ENCODE peak calls at places on chromosome 14, in seven cellular contexts. One of them, this sample, is unnamed.

GRCh38 chr14:24721772-24722171 is 87.8 kb upstream of the GZMB start:
- DNase-seq in HT-29: no peak
- DNase-seq in endothelial cell: no peak
- DNase-seq in mesothelial cell of epicardium: no peak
- DNase-seq in NCI-H1694 treated with DMSO at 0.1 percent for 48 hours: no peak
- DNase-seq in nucleus accumbens: no peak
- DNase-seq in caudate nucleus: no peak
- DNase-seq in this sample: no peak

GRCh38 chr14:32028599-32028998 is 48.5 kb upstream of the ARHGAP5 start:
- DNase-seq in HT-29: no peak
- DNase-seq in endothelial cell: no peak
- DNase-seq in mesothelial cell of epicardium: no peak
- DNase-seq in NCI-H1694 treated with DMSO at 0.1 percent for 48 hours: no peak
- DNase-seq in nucleus accumbens: no peak
- DNase-seq in caudate nucleus: no peak
- DNase-seq in this sample: no peak

GRCh38 chr14:73402579-73402978 is 55.8 kb downstream of the NUMB start:
- DNase-seq in HT-29: no peak
- DNase-seq in endothelial cell: no peak
- DNase-seq in mesothelial cell of epicardium: no peak
- DNase-seq in NCI-H1694 treated with DMSO at 0.1 percent for 48 hours: no peak
- DNase-seq in nucleus accumbens: no peak
- DNase-seq in caudate nucleus: no peak
- DNase-seq in this sample: no peak

GRCh38 chr14:23132970-23133369 is 13.9 kb upstream of the CEBPE start:
- DNase-seq in HT-29: no peak
- DNase-seq in endothelial cell: no peak
- DNase-seq in mesothelial cell of epicardium: no peak
- DNase-seq in NCI-H1694 treated with DMSO at 0.1 percent for 48 hours: no peak
- DNase-seq in nucleus accumbens: no peak
- DNase-seq in caudate nucleus: no peak
- DNase-seq in this sample: no peak

GRCh38 chr14:101928415-101928841 is 35.9 kb upstream of the DYNC1H1 start:
- DNase-seq in HT-29: no peak
- DNase-seq in endothelial cell: no peak
- DNase-seq in mesothelial cell of epicardium: no peak
- DNase-seq in NCI-H1694 treated with DMSO at 0.1 percent for 48 hours: no peak
- DNase-seq in nucleus accumbens: no peak
- DNase-seq in caudate nucleus: no peak
- DNase-seq in this sample: no peak

GRCh38 chr14:74571901-74572828 is 39.9 kb downstream of the LTBP2 start:
- DNase-seq in HT-29: no peak
- DNase-seq in endothelial cell: no peak
- DNase-seq in mesothelial cell of epicardium: peak; percentile 65
- DNase-seq in NCI-H1694 treated with DMSO at 0.1 percent for 48 hours: no peak
- DNase-seq in nucleus accumbens: peak; percentile 13
- DNase-seq in caudate nucleus: no peak
- DNase-seq in this sample: no peak

GRCh38 chr14:104342435-104343293 is 204.3 kb downstream of the KIF26A start:
- DNase-seq in HT-29: no peak
- DNase-seq in endothelial cell: no peak
- DNase-seq in mesothelial cell of epicardium: no peak
- DNase-seq in NCI-H1694 treated with DMSO at 0.1 percent for 48 hours: no peak
- DNase-seq in nucleus accumbens: no peak
- DNase-seq in caudate nucleus: no peak
- DNase-seq in this sample: no peak

GRCh38 chr14:46717211-46717610 is 65.6 kb upstream of the RPL10L start:
- DNase-seq in HT-29: no peak
- DNase-seq in endothelial cell: no peak
- DNase-seq in mesothelial cell of epicardium: no peak
- DNase-seq in NCI-H1694 treated with DMSO at 0.1 percent for 48 hours: no peak
- DNase-seq in nucleus accumbens: no peak
- DNase-seq in caudate nucleus: no peak
- DNase-seq in this sample: no peak

GRCh38 chr14:75554482-75554881 is 23.9 kb upstream of the FLVCR2 start:
- DNase-seq in HT-29: no peak
- DNase-seq in endothelial cell: no peak
- DNase-seq in mesothelial cell of epicardium: no peak
- DNase-seq in NCI-H1694 treated with DMSO at 0.1 percent for 48 hours: no peak
- DNase-seq in nucleus accumbens: no peak
- DNase-seq in caudate nucleus: no peak
- DNase-seq in this sample: no peak

GRCh38 chr14:87745507-87746118 is 247.4 kb downstream of the GALC start:
- DNase-seq in HT-29: peak; percentile 30
- DNase-seq in endothelial cell: peak; percentile 53
- DNase-seq in mesothelial cell of epicardium: no peak
- DNase-seq in NCI-H1694 treated with DMSO at 0.1 percent for 48 hours: peak; percentile 16
- DNase-seq in nucleus accumbens: no peak
- DNase-seq in caudate nucleus: no peak
- DNase-seq in this sample: no peak

GRCh38 chr14:100470523-100470897 is 116.7 kb downstream of the BEGAIN start:
- DNase-seq in HT-29: no peak
- DNase-seq in endothelial cell: no peak
- DNase-seq in mesothelial cell of epicardium: no peak
- DNase-seq in NCI-H1694 treated with DMSO at 0.1 percent for 48 hours: peak; percentile 64
- DNase-seq in nucleus accumbens: no peak
- DNase-seq in caudate nucleus: no peak
- DNase-seq in this sample: no peak

GRCh38 chr14:75989134-75989533 is 3.6 kb downstream of the IFT43 start:
- DNase-seq in HT-29: peak; percentile 60
- DNase-seq in endothelial cell: no peak
- DNase-seq in mesothelial cell of epicardium: no peak
- DNase-seq in NCI-H1694 treated with DMSO at 0.1 percent for 48 hours: no peak
- DNase-seq in nucleus accumbens: no peak
- DNase-seq in caudate nucleus: no peak
- DNase-seq in this sample: no peak

GRCh38 chr14:23078692-23079116 is 16.2 kb downstream of the ACIN1 start:
- DNase-seq in HT-29: peak; percentile 19
- DNase-seq in endothelial cell: no peak
- DNase-seq in mesothelial cell of epicardium: no peak
- DNase-seq in NCI-H1694 treated with DMSO at 0.1 percent for 48 hours: no peak
- DNase-seq in nucleus accumbens: no peak
- DNase-seq in caudate nucleus: no peak
- DNase-seq in this sample: no peak

GRCh38 chr14:96863327-96863985 is 66.3 kb downstream of the VRK1 start:
- DNase-seq in HT-29: no peak
- DNase-seq in endothelial cell: no peak
- DNase-seq in mesothelial cell of epicardium: no peak
- DNase-seq in NCI-H1694 treated with DMSO at 0.1 percent for 48 hours: no peak
- DNase-seq in nucleus accumbens: no peak
- DNase-seq in caudate nucleus: no peak
- DNase-seq in this sample: no peak

GRCh38 chr14:89237923-89238529 is 179.0 kb downstream of the FOXN3 start:
- DNase-seq in HT-29: peak; percentile 28
- DNase-seq in endothelial cell: no peak
- DNase-seq in mesothelial cell of epicardium: no peak
- DNase-seq in NCI-H1694 treated with DMSO at 0.1 percent for 48 hours: no peak
- DNase-seq in nucleus accumbens: no peak
- DNase-seq in caudate nucleus: no peak
- DNase-seq in this sample: no peak

GRCh38 chr14:91258021-91258618 is 13.6 kb upstream of the GPR68 start:
- DNase-seq in HT-29: no peak
- DNase-seq in endothelial cell: no peak
- DNase-seq in mesothelial cell of epicardium: no peak
- DNase-seq in NCI-H1694 treated with DMSO at 0.1 percent for 48 hours: no peak
- DNase-seq in nucleus accumbens: no peak
- DNase-seq in caudate nucleus: no peak
- DNase-seq in this sample: no peak

GRCh38 chr14:94381149-94382030 is 7.0 kb downstream of the SERPINA1 start:
- DNase-seq in HT-29: no peak
- DNase-seq in endothelial cell: no peak
- DNase-seq in mesothelial cell of epicardium: no peak
- DNase-seq in NCI-H1694 treated with DMSO at 0.1 percent for 48 hours: peak; percentile 87
- DNase-seq in nucleus accumbens: no peak
- DNase-seq in caudate nucleus: no peak
- DNase-seq in this sample: no peak

GRCh38 chr14:50944647-50945413 is 547 bp upstream of the PYGL start:
- DNase-seq in HT-29: peak; percentile 53
- DNase-seq in endothelial cell: peak; percentile 6
- DNase-seq in mesothelial cell of epicardium: no peak
- DNase-seq in NCI-H1694 treated with DMSO at 0.1 percent for 48 hours: peak; percentile 37
- DNase-seq in nucleus accumbens: peak; percentile 22
- DNase-seq in caudate nucleus: no peak
- DNase-seq in this sample: no peak

GRCh38 chr14:99158150-99158549 is 113.8 kb downstream of the BCL11B start:
- DNase-seq in HT-29: no peak
- DNase-seq in endothelial cell: no peak
- DNase-seq in mesothelial cell of epicardium: no peak
- DNase-seq in NCI-H1694 treated with DMSO at 0.1 percent for 48 hours: no peak
- DNase-seq in nucleus accumbens: no peak
- DNase-seq in caudate nucleus: no peak
- DNase-seq in this sample: no peak

GRCh38 chr14:61934385-61934784 is 172.2 kb downstream of the SNAPC1 start:
- DNase-seq in HT-29: no peak
- DNase-seq in endothelial cell: no peak
- DNase-seq in mesothelial cell of epicardium: no peak
- DNase-seq in NCI-H1694 treated with DMSO at 0.1 percent for 48 hours: no peak
- DNase-seq in nucleus accumbens: no peak
- DNase-seq in caudate nucleus: no peak
- DNase-seq in this sample: no peak

GRCh38 chr14:64569108-64570045 is 19.6 kb downstream of the PPP1R36 start:
- DNase-seq in HT-29: peak; percentile 66
- DNase-seq in endothelial cell: no peak
- DNase-seq in mesothelial cell of epicardium: no peak
- DNase-seq in NCI-H1694 treated with DMSO at 0.1 percent for 48 hours: no peak
- DNase-seq in nucleus accumbens: no peak
- DNase-seq in caudate nucleus: peak; percentile 13
- DNase-seq in this sample: no peak

GRCh38 chr14:92473261-92473946 is 40.2 kb upstream of the RIN3 start:
- DNase-seq in HT-29: no peak
- DNase-seq in endothelial cell: no peak
- DNase-seq in mesothelial cell of epicardium: peak; percentile 24
- DNase-seq in NCI-H1694 treated with DMSO at 0.1 percent for 48 hours: no peak
- DNase-seq in nucleus accumbens: no peak
- DNase-seq in caudate nucleus: no peak
- DNase-seq in this sample: no peak

GRCh38 chr14:99324291-99324690 is 52.3 kb upstream of the BCL11B start:
- DNase-seq in HT-29: no peak
- DNase-seq in endothelial cell: no peak
- DNase-seq in mesothelial cell of epicardium: no peak
- DNase-seq in NCI-H1694 treated with DMSO at 0.1 percent for 48 hours: no peak
- DNase-seq in nucleus accumbens: no peak
- DNase-seq in caudate nucleus: no peak
- DNase-seq in this sample: no peak

GRCh38 chr14:77582511-77582910 is 33.9 kb downstream of the SPTLC2 start:
- DNase-seq in HT-29: no peak
- DNase-seq in endothelial cell: peak; percentile 19
- DNase-seq in mesothelial cell of epicardium: no peak
- DNase-seq in NCI-H1694 treated with DMSO at 0.1 percent for 48 hours: no peak
- DNase-seq in nucleus accumbens: no peak
- DNase-seq in caudate nucleus: no peak
- DNase-seq in this sample: no peak

GRCh38 chr14:105858676-105859025 is 332.3 kb downstream of the TMEM121 start:
- DNase-seq in HT-29: no peak
- DNase-seq in endothelial cell: no peak
- DNase-seq in mesothelial cell of epicardium: peak; percentile 19
- DNase-seq in NCI-H1694 treated with DMSO at 0.1 percent for 48 hours: no peak
- DNase-seq in nucleus accumbens: no peak
- DNase-seq in caudate nucleus: no peak
- DNase-seq in this sample: no peak

GRCh38 chr14:102437997-102438922 is 71.3 kb downstream of the ANKRD9 start:
- DNase-seq in HT-29: peak; percentile 82
- DNase-seq in endothelial cell: peak; percentile 88
- DNase-seq in mesothelial cell of epicardium: peak; percentile 92
- DNase-seq in NCI-H1694 treated with DMSO at 0.1 percent for 48 hours: peak; percentile 96
- DNase-seq in nucleus accumbens: peak; percentile 89
- DNase-seq in caudate nucleus: peak; percentile 72
- DNase-seq in this sample: no peak

GRCh38 chr14:22556021-22556989 is 32.7 kb downstream of the DAD1 start:
- DNase-seq in HT-29: peak; percentile 41
- DNase-seq in endothelial cell: no peak
- DNase-seq in mesothelial cell of epicardium: no peak
- DNase-seq in NCI-H1694 treated with DMSO at 0.1 percent for 48 hours: no peak
- DNase-seq in nucleus accumbens: no peak
- DNase-seq in caudate nucleus: no peak
- DNase-seq in this sample: no peak

GRCh38 chr14:42664185-42664584 is 1057.5 kb downstream of the LRFN5 start:
- DNase-seq in HT-29: no peak
- DNase-seq in endothelial cell: no peak
- DNase-seq in mesothelial cell of epicardium: no peak
- DNase-seq in NCI-H1694 treated with DMSO at 0.1 percent for 48 hours: no peak
- DNase-seq in nucleus accumbens: no peak
- DNase-seq in caudate nucleus: no peak
- DNase-seq in this sample: no peak

This sample was measured in cortex of kidney.